ENCODE peak calls at places on chromosome 18, in five cellular contexts. One of them, this sample, is unnamed.

GRCh38 chr18:63079114-63079513 is 240.5 kb downstream of the BCL2 start:
- DNase-seq in BJ: no peak
- DNase-seq in neural crest cell: no peak
- DNase-seq in GM23338: peak
- DNase-seq in pancreas: no peak
- DNase-seq in this sample: no peak

GRCh38 chr18:23616258-23616657 is 30.0 kb upstream of the NPC1 start:
- DNase-seq in BJ: no peak
- DNase-seq in neural crest cell: no peak
- DNase-seq in GM23338: no peak
- DNase-seq in pancreas: no peak
- DNase-seq in this sample: no peak

GRCh38 chr18:3579701-3580100 is 129.7 kb downstream of the TGIF1 start:
- DNase-seq in BJ: peak
- DNase-seq in neural crest cell: no peak
- DNase-seq in GM23338: no peak
- DNase-seq in pancreas: no peak
- DNase-seq in this sample: no peak

GRCh38 chr18:54192415-54192814 is 32.1 kb downstream of the MBD2 start:
- DNase-seq in BJ: no peak
- DNase-seq in neural crest cell: no peak
- DNase-seq in GM23338: no peak
- DNase-seq in pancreas: no peak
- DNase-seq in this sample: no peak

GRCh38 chr18:55494899-55495298 is 93.1 kb downstream of the TCF4 start:
- DNase-seq in BJ: no peak
- DNase-seq in neural crest cell: no peak
- DNase-seq in GM23338: no peak
- DNase-seq in pancreas: no peak
- DNase-seq in this sample: no peak

GRCh38 chr18:73613706-73614340 is 533.8 kb downstream of the FBXO15 start:
- DNase-seq in BJ: no peak
- DNase-seq in neural crest cell: no peak
- DNase-seq in GM23338: no peak
- DNase-seq in pancreas: no peak
- DNase-seq in this sample: no peak

GRCh38 chr18:62018034-62018760 is 125.4 kb upstream of the RNF152 start:
- DNase-seq in BJ: peak
- DNase-seq in neural crest cell: no peak
- DNase-seq in GM23338: no peak
- DNase-seq in pancreas: no peak
- DNase-seq in this sample: no peak

GRCh38 chr18:59220164-59220783 is 316 bp downstream of the GRP start:
- DNase-seq in BJ: no peak
- DNase-seq in neural crest cell: no peak
- DNase-seq in GM23338: peak
- DNase-seq in pancreas: peak
- DNase-seq in this sample: no peak

GRCh38 chr18:55302337-55302833 is 285.6 kb downstream of the TCF4 start:
- DNase-seq in BJ: no peak
- DNase-seq in neural crest cell: no peak
- DNase-seq in GM23338: peak
- DNase-seq in pancreas: no peak
- DNase-seq in this sample: no peak

GRCh38 chr18:74522635-74523548 is 11.4 kb upstream of the CNDP1 start:
- DNase-seq in BJ: no peak
- DNase-seq in neural crest cell: no peak
- DNase-seq in GM23338: no peak
- DNase-seq in pancreas: no peak
- DNase-seq in this sample: no peak

GRCh38 chr18:33440011-33440383 is 524 bp downstream of the CCDC178 start:
- DNase-seq in BJ: no peak
- DNase-seq in neural crest cell: peak
- DNase-seq in GM23338: peak
- DNase-seq in pancreas: peak
- DNase-seq in this sample: no peak

GRCh38 chr18:370753-371615 is 103.1 kb upstream of the THOC1 start:
- DNase-seq in BJ: no peak
- DNase-seq in neural crest cell: no peak
- DNase-seq in GM23338: no peak
- DNase-seq in pancreas: no peak
- DNase-seq in this sample: no peak

GRCh38 chr18:8609711-8610441 is 639 bp downstream of the RAB12 start:
- DNase-seq in BJ: no peak
- DNase-seq in neural crest cell: peak
- DNase-seq in GM23338: no peak
- DNase-seq in pancreas: peak
- DNase-seq in this sample: peak

GRCh38 chr18:9943311-9943710 is 29.5 kb downstream of the VAPA start:
- DNase-seq in BJ: no peak
- DNase-seq in neural crest cell: no peak
- DNase-seq in GM23338: no peak
- DNase-seq in pancreas: no peak
- DNase-seq in this sample: no peak

GRCh38 chr18:12890964-12891363 is 6.9 kb upstream of the PTPN2 start:
- DNase-seq in BJ: no peak
- DNase-seq in neural crest cell: no peak
- DNase-seq in GM23338: no peak
- DNase-seq in pancreas: no peak
- DNase-seq in this sample: no peak

GRCh38 chr18:58992301-58993231 is 127.9 kb downstream of the ZNF532 start:
- DNase-seq in BJ: no peak
- DNase-seq in neural crest cell: no peak
- DNase-seq in GM23338: no peak
- DNase-seq in pancreas: no peak
- DNase-seq in this sample: no peak

GRCh38 chr18:28078849-28079248 is 98.1 kb downstream of the CDH2 start:
- DNase-seq in BJ: no peak
- DNase-seq in neural crest cell: no peak
- DNase-seq in GM23338: no peak
- DNase-seq in pancreas: no peak
- DNase-seq in this sample: no peak

GRCh38 chr18:6605115-6605869 is 124.2 kb upstream of the ARHGAP28 start:
- DNase-seq in BJ: no peak
- DNase-seq in neural crest cell: no peak
- DNase-seq in GM23338: no peak
- DNase-seq in pancreas: no peak
- DNase-seq in this sample: no peak

GRCh38 chr18:6598657-6599056 is 130.9 kb upstream of the ARHGAP28 start:
- DNase-seq in BJ: no peak
- DNase-seq in neural crest cell: no peak
- DNase-seq in GM23338: peak
- DNase-seq in pancreas: no peak
- DNase-seq in this sample: no peak

GRCh38 chr18:6600667-6601066 is 128.8 kb upstream of the ARHGAP28 start:
- DNase-seq in BJ: no peak
- DNase-seq in neural crest cell: no peak
- DNase-seq in GM23338: no peak
- DNase-seq in pancreas: no peak
- DNase-seq in this sample: no peak

GRCh38 chr18:6606411-6607085 is 123.0 kb upstream of the ARHGAP28 start:
- DNase-seq in BJ: no peak
- DNase-seq in neural crest cell: no peak
- DNase-seq in GM23338: no peak
- DNase-seq in pancreas: no peak
- DNase-seq in this sample: no peak

DNA sequence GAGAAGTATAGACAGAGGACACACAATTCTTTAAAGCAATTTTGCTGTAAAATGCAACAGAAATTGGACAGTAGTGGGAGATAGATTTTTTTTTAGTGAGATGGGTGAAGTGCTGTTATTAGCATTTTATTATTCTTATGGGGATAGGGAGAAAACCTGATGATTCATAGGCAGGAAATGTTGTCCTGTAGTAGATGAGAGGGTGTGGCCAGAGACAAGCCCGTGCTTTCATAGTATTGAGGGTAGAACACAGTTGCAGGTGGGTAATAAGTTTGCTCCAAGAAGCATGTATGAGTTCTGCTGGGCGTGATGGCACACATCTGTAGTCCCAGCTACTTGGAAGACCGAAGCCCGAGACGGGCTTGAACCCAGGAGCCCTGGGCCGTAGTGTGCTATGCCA is 128.3 kb upstream of the ARHGAP28 start:
- DNase-seq in BJ: no peak
- DNase-seq in neural crest cell: no peak
- DNase-seq in GM23338: no peak
- DNase-seq in pancreas: no peak
- DNase-seq in this sample: no peak
- TF ChIP-seq CTCF in BJ: no peak
- TF ChIP-seq CTCF in neural crest cell: no peak
- TF ChIP-seq CTCF in GM23338: no peak
- TF ChIP-seq CTCF in pancreas: no peak
- TF ChIP-seq CTCF in this sample: no peak

DNA sequence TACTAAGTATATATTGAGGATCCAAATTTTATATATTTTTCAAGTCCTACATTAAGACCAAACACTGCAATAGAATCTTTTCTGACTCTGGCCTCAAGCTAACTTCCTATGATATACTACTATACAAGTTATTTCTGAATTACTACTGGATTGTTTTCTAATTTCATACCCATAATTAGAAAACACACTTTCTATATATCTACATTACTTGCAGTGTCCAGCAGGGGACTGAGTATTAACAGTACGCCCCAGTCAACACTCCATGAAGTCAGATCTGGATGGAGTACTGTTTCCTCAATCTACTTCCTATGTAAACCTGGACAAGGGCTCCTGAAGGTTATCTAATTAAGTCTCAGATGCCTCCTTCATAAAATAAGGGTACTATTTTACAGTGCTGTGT is 26.5 kb downstream of the RMP24 start:
- DNase-seq in BJ: no peak
- DNase-seq in neural crest cell: no peak
- DNase-seq in GM23338: peak
- DNase-seq in pancreas: no peak
- DNase-seq in this sample: no peak
- TF ChIP-seq CTCF in BJ: peak
- TF ChIP-seq CTCF in neural crest cell: peak
- TF ChIP-seq CTCF in GM23338: peak
- TF ChIP-seq CTCF in pancreas: no peak
- TF ChIP-seq CTCF in this sample: peak

GRCh38 chr18:7568426-7568825 is 1.3 kb downstream of the PTPRM start:
- DNase-seq in BJ: no peak
- DNase-seq in neural crest cell: peak
- DNase-seq in GM23338: peak
- DNase-seq in pancreas: peak
- DNase-seq in this sample: peak
- TF ChIP-seq CTCF in BJ: peak
- TF ChIP-seq CTCF in neural crest cell: peak
- TF ChIP-seq CTCF in GM23338: peak
- TF ChIP-seq CTCF in pancreas: no peak
- TF ChIP-seq CTCF in this sample: no peak

GRCh38 chr18:31101148-31102019 is 837 bp downstream of the DSC2 start:
- DNase-seq in BJ: no peak
- DNase-seq in neural crest cell: peak
- DNase-seq in GM23338: peak
- DNase-seq in pancreas: peak
- DNase-seq in this sample: no peak
- TF ChIP-seq CTCF in BJ: no peak
- TF ChIP-seq CTCF in neural crest cell: peak
- TF ChIP-seq CTCF in GM23338: peak
- TF ChIP-seq CTCF in pancreas: no peak
- TF ChIP-seq CTCF in this sample: no peak

GRCh38 chr18:46464926-46465655 is 191.9 kb downstream of the LOXHD1 start:
- DNase-seq in BJ: no peak
- DNase-seq in neural crest cell: no peak
- DNase-seq in GM23338: no peak
- DNase-seq in pancreas: no peak
- DNase-seq in this sample: no peak
- TF ChIP-seq CTCF in BJ: peak
- TF ChIP-seq CTCF in neural crest cell: peak
- TF ChIP-seq CTCF in GM23338: peak
- TF ChIP-seq CTCF in pancreas: no peak
- TF ChIP-seq CTCF in this sample: no peak

This sample was measured in natural killer cell.